ENCODE peak calls at places on chromosomes 12 and 14, in ten cellular contexts. One of them, this sample, is unnamed.

GRCh38 chr12:2853626-2854025 is 3.2 kb downstream of the TEX52 start:
- DNase-seq in brain pericyte: no peak
- DNase-seq in aorta: peak
- DNase-seq in stimulated activated CD4-positive, alpha-beta T cell treated with anti-CD3 and anti-CD28 coated beads, Interleukin-15, amount 100 ng/mL, for 24 hours: peak
- DNase-seq in SK-MEL-5: peak
- DNase-seq in neural crest cell: peak
- DNase-seq in NCI-H2081: peak
- DNase-seq in activated naive CD4-positive, alpha-beta T cell: peak
- DNase-seq in D341Med: peak
- DNase-seq in fibroblast of lung: peak
- DNase-seq in this sample: peak

GRCh38 chr14:20501346-20501745 is 4.0 kb upstream of the RNASE10 start:
- DNase-seq in aorta: no peak
- DNase-seq in fibroblast of lung: peak
- DNase-seq in brain pericyte: no peak
- DNase-seq in NCI-H2081: no peak
- DNase-seq in neural crest cell: no peak
- DNase-seq in stimulated activated CD4-positive, alpha-beta T cell treated with anti-CD3 and anti-CD28 coated beads, Interleukin-15, amount 100 ng/mL, for 24 hours: no peak
- DNase-seq in SK-MEL-5: no peak
- DNase-seq in D341Med: no peak
- DNase-seq in activated naive CD4-positive, alpha-beta T cell: no peak
- DNase-seq in this sample: no peak

GRCh38 chr14:69543341-69544249 is 31.1 kb downstream of the CCDC177 start:
- DNase-seq in neural crest cell: peak
- DNase-seq in NCI-H2081: no peak
- DNase-seq in SK-MEL-5: no peak
- DNase-seq in activated naive CD4-positive, alpha-beta T cell: no peak
- DNase-seq in stimulated activated CD4-positive, alpha-beta T cell treated with anti-CD3 and anti-CD28 coated beads, Interleukin-15, amount 100 ng/mL, for 24 hours: peak
- DNase-seq in fibroblast of lung: peak
- DNase-seq in aorta: peak
- DNase-seq in brain pericyte: no peak
- DNase-seq in D341Med: no peak
- DNase-seq in this sample: peak

GRCh38 chr14:71103662-71104484 is 196.6 kb downstream of the PCNX1 start:
- DNase-seq in fibroblast of lung: peak
- DNase-seq in NCI-H2081: peak
- DNase-seq in brain pericyte: peak
- DNase-seq in SK-MEL-5: peak
- DNase-seq in D341Med: peak
- DNase-seq in aorta: no peak
- DNase-seq in neural crest cell: no peak
- DNase-seq in activated naive CD4-positive, alpha-beta T cell: no peak
- DNase-seq in stimulated activated CD4-positive, alpha-beta T cell treated with anti-CD3 and anti-CD28 coated beads, Interleukin-15, amount 100 ng/mL, for 24 hours: no peak
- DNase-seq in this sample: no peak

GRCh38 chr14:67357583-67358354 is 1.8 kb downstream of the ATP6V1D start:
- DNase-seq in aorta: no peak
- DNase-seq in NCI-H2081: no peak
- DNase-seq in fibroblast of lung: peak
- DNase-seq in neural crest cell: no peak
- DNase-seq in SK-MEL-5: no peak
- DNase-seq in activated naive CD4-positive, alpha-beta T cell: no peak
- DNase-seq in stimulated activated CD4-positive, alpha-beta T cell treated with anti-CD3 and anti-CD28 coated beads, Interleukin-15, amount 100 ng/mL, for 24 hours: no peak
- DNase-seq in D341Med: no peak
- DNase-seq in brain pericyte: no peak
- DNase-seq in this sample: no peak

GRCh38 chr14:98077176-98077575 is 1194.8 kb downstream of the BCL11B start:
- DNase-seq in activated naive CD4-positive, alpha-beta T cell: no peak
- DNase-seq in stimulated activated CD4-positive, alpha-beta T cell treated with anti-CD3 and anti-CD28 coated beads, Interleukin-15, amount 100 ng/mL, for 24 hours: no peak
- DNase-seq in brain pericyte: no peak
- DNase-seq in NCI-H2081: no peak
- DNase-seq in aorta: no peak
- DNase-seq in D341Med: no peak
- DNase-seq in fibroblast of lung: no peak
- DNase-seq in neural crest cell: no peak
- DNase-seq in SK-MEL-5: no peak
- DNase-seq in this sample: no peak

GRCh38 chr12:88922816-88923215 is 342.5 kb upstream of the KITLG start:
- DNase-seq in D341Med: no peak
- DNase-seq in stimulated activated CD4-positive, alpha-beta T cell treated with anti-CD3 and anti-CD28 coated beads, Interleukin-15, amount 100 ng/mL, for 24 hours: no peak
- DNase-seq in SK-MEL-5: no peak
- DNase-seq in brain pericyte: no peak
- DNase-seq in NCI-H2081: no peak
- DNase-seq in fibroblast of lung: peak
- DNase-seq in neural crest cell: no peak
- DNase-seq in activated naive CD4-positive, alpha-beta T cell: no peak
- DNase-seq in aorta: no peak
- DNase-seq in this sample: no peak

GRCh38 chr12:14810953-14811483 is 3.0 kb downstream of the SMCO3 start:
- DNase-seq in NCI-H2081: peak
- DNase-seq in D341Med: peak
- DNase-seq in SK-MEL-5: peak
- DNase-seq in stimulated activated CD4-positive, alpha-beta T cell treated with anti-CD3 and anti-CD28 coated beads, Interleukin-15, amount 100 ng/mL, for 24 hours: no peak
- DNase-seq in brain pericyte: no peak
- DNase-seq in activated naive CD4-positive, alpha-beta T cell: no peak
- DNase-seq in aorta: no peak
- DNase-seq in neural crest cell: no peak
- DNase-seq in fibroblast of lung: peak
- DNase-seq in this sample: no peak

GRCh38 chr14:93103392-93104080 is 12.2 kb downstream of the ITPK1 start:
- DNase-seq in SK-MEL-5: no peak
- DNase-seq in D341Med: no peak
- DNase-seq in activated naive CD4-positive, alpha-beta T cell: peak
- DNase-seq in stimulated activated CD4-positive, alpha-beta T cell treated with anti-CD3 and anti-CD28 coated beads, Interleukin-15, amount 100 ng/mL, for 24 hours: peak
- DNase-seq in fibroblast of lung: no peak
- DNase-seq in aorta: peak
- DNase-seq in neural crest cell: no peak
- DNase-seq in NCI-H2081: no peak
- DNase-seq in brain pericyte: no peak
- DNase-seq in this sample: peak

GRCh38 chr14:92615451-92615850 is 101.9 kb downstream of the RIN3 start:
- DNase-seq in fibroblast of lung: no peak
- DNase-seq in neural crest cell: no peak
- DNase-seq in activated naive CD4-positive, alpha-beta T cell: peak
- DNase-seq in stimulated activated CD4-positive, alpha-beta T cell treated with anti-CD3 and anti-CD28 coated beads, Interleukin-15, amount 100 ng/mL, for 24 hours: peak
- DNase-seq in NCI-H2081: no peak
- DNase-seq in D341Med: no peak
- DNase-seq in aorta: no peak
- DNase-seq in SK-MEL-5: no peak
- DNase-seq in brain pericyte: no peak
- DNase-seq in this sample: peak

GRCh38 chr12:31835276-31835882 is 106.6 kb upstream of the AMN1 start:
- DNase-seq in NCI-H2081: no peak
- DNase-seq in aorta: no peak
- DNase-seq in D341Med: no peak
- DNase-seq in neural crest cell: no peak
- DNase-seq in SK-MEL-5: no peak
- DNase-seq in fibroblast of lung: no peak
- DNase-seq in brain pericyte: no peak
- DNase-seq in activated naive CD4-positive, alpha-beta T cell: no peak
- DNase-seq in stimulated activated CD4-positive, alpha-beta T cell treated with anti-CD3 and anti-CD28 coated beads, Interleukin-15, amount 100 ng/mL, for 24 hours: no peak
- DNase-seq in this sample: no peak

GRCh38 chr12:62903151-62903550 is 31.8 kb downstream of the PPM1H start:
- DNase-seq in activated naive CD4-positive, alpha-beta T cell: no peak
- DNase-seq in aorta: no peak
- DNase-seq in neural crest cell: no peak
- DNase-seq in brain pericyte: no peak
- DNase-seq in D341Med: no peak
- DNase-seq in SK-MEL-5: no peak
- DNase-seq in fibroblast of lung: no peak
- DNase-seq in stimulated activated CD4-positive, alpha-beta T cell treated with anti-CD3 and anti-CD28 coated beads, Interleukin-15, amount 100 ng/mL, for 24 hours: no peak
- DNase-seq in NCI-H2081: no peak
- DNase-seq in this sample: no peak

GRCh38 chr14:100321473-100322137 is 1.5 kb upstream of the SLC25A47 start:
- DNase-seq in NCI-H2081: no peak
- DNase-seq in aorta: no peak
- DNase-seq in brain pericyte: no peak
- DNase-seq in stimulated activated CD4-positive, alpha-beta T cell treated with anti-CD3 and anti-CD28 coated beads, Interleukin-15, amount 100 ng/mL, for 24 hours: no peak
- DNase-seq in D341Med: no peak
- DNase-seq in fibroblast of lung: no peak
- DNase-seq in SK-MEL-5: no peak
- DNase-seq in activated naive CD4-positive, alpha-beta T cell: no peak
- DNase-seq in neural crest cell: no peak
- DNase-seq in this sample: no peak